ENCODE peak calls at places on chromosomes 3 and 15, in ten cellular contexts. One of them, this sample, is unnamed.

GRCh38 chr3:186458306-186459107 is 85.7 kb downstream of the CRYGS start:
- DNase-seq in breast epithelium: no peak
- DNase-seq in tibial nerve: no peak
- DNase-seq in CD8-positive, alpha-beta memory T cell: no peak
- DNase-seq in lower lobe of right lung: no peak
- DNase-seq in endodermal cell: no peak
- DNase-seq in GM23248: no peak
- DNase-seq in small intestine: no peak
- DNase-seq in heart left ventricle: no peak
- DNase-seq in pancreas: no peak
- DNase-seq in this sample: no peak

GRCh38 chr3:5038243-5038642 is 59.0 kb downstream of the BHLHE40 start:
- DNase-seq in lower lobe of right lung: no peak
- DNase-seq in tibial nerve: no peak
- DNase-seq in small intestine: no peak
- DNase-seq in endodermal cell: no peak
- DNase-seq in breast epithelium: no peak
- DNase-seq in CD8-positive, alpha-beta memory T cell: no peak
- DNase-seq in pancreas: no peak
- DNase-seq in GM23248: peak; percentile 36
- DNase-seq in heart left ventricle: no peak
- DNase-seq in this sample: no peak

GRCh38 chr3:172703966-172704365 is 6.9 kb downstream of the NCEH1 start:
- DNase-seq in lower lobe of right lung: no peak
- DNase-seq in pancreas: no peak
- DNase-seq in breast epithelium: no peak
- DNase-seq in endodermal cell: no peak
- DNase-seq in heart left ventricle: no peak
- DNase-seq in tibial nerve: no peak
- DNase-seq in GM23248: no peak
- DNase-seq in small intestine: no peak
- DNase-seq in CD8-positive, alpha-beta memory T cell: no peak
- DNase-seq in this sample: no peak

GRCh38 chr15:69082556-69082955 is 68.1 kb downstream of the NOX5 start:
- DNase-seq in tibial nerve: no peak
- DNase-seq in heart left ventricle: no peak
- DNase-seq in lower lobe of right lung: no peak
- DNase-seq in CD8-positive, alpha-beta memory T cell: no peak
- DNase-seq in pancreas: no peak
- DNase-seq in breast epithelium: no peak
- DNase-seq in endodermal cell: no peak
- DNase-seq in small intestine: no peak
- DNase-seq in GM23248: no peak
- DNase-seq in this sample: no peak

GRCh38 chr3:173911446-173911845 is 513.9 kb downstream of the NLGN1 start:
- DNase-seq in CD8-positive, alpha-beta memory T cell: no peak
- DNase-seq in GM23248: no peak
- DNase-seq in breast epithelium: no peak
- DNase-seq in heart left ventricle: no peak
- DNase-seq in lower lobe of right lung: no peak
- DNase-seq in tibial nerve: no peak
- DNase-seq in endodermal cell: no peak
- DNase-seq in pancreas: no peak
- DNase-seq in small intestine: no peak
- DNase-seq in this sample: no peak

GRCh38 chr15:39786444-39787056 is 3.9 kb upstream of the FSIP1 start:
- DNase-seq in lower lobe of right lung: no peak
- DNase-seq in tibial nerve: no peak
- DNase-seq in pancreas: no peak
- DNase-seq in CD8-positive, alpha-beta memory T cell: no peak
- DNase-seq in heart left ventricle: no peak
- DNase-seq in endodermal cell: no peak
- DNase-seq in small intestine: peak; percentile 27
- DNase-seq in breast epithelium: no peak
- DNase-seq in GM23248: peak; percentile 81
- DNase-seq in this sample: no peak

GRCh38 chr3:168878655-168879054 is 782.9 kb upstream of the GOLIM4 start:
- DNase-seq in lower lobe of right lung: no peak
- DNase-seq in breast epithelium: no peak
- DNase-seq in CD8-positive, alpha-beta memory T cell: no peak
- DNase-seq in small intestine: no peak
- DNase-seq in tibial nerve: no peak
- DNase-seq in endodermal cell: no peak
- DNase-seq in GM23248: peak; percentile 60
- DNase-seq in pancreas: no peak
- DNase-seq in heart left ventricle: no peak
- DNase-seq in this sample: no peak

GRCh38 chr3:126064627-126065258 is 19.2 kb downstream of the SLC41A3 start:
- DNase-seq in GM23248: no peak
- DNase-seq in tibial nerve: no peak
- DNase-seq in pancreas: no peak
- DNase-seq in endodermal cell: no peak
- DNase-seq in lower lobe of right lung: peak; percentile 62
- DNase-seq in CD8-positive, alpha-beta memory T cell: no peak
- DNase-seq in small intestine: peak; percentile 86
- DNase-seq in breast epithelium: no peak
- DNase-seq in heart left ventricle: no peak
- DNase-seq in this sample: no peak

GRCh38 chr3:49397470-49397869 is 14.3 kb downstream of the RHOA start:
- DNase-seq in endodermal cell: peak; percentile 63
- DNase-seq in CD8-positive, alpha-beta memory T cell: no peak
- DNase-seq in GM23248: no peak
- DNase-seq in tibial nerve: no peak
- DNase-seq in heart left ventricle: no peak
- DNase-seq in pancreas: no peak
- DNase-seq in lower lobe of right lung: no peak
- DNase-seq in breast epithelium: no peak
- DNase-seq in small intestine: peak; percentile 32
- DNase-seq in this sample: no peak

DNA sequence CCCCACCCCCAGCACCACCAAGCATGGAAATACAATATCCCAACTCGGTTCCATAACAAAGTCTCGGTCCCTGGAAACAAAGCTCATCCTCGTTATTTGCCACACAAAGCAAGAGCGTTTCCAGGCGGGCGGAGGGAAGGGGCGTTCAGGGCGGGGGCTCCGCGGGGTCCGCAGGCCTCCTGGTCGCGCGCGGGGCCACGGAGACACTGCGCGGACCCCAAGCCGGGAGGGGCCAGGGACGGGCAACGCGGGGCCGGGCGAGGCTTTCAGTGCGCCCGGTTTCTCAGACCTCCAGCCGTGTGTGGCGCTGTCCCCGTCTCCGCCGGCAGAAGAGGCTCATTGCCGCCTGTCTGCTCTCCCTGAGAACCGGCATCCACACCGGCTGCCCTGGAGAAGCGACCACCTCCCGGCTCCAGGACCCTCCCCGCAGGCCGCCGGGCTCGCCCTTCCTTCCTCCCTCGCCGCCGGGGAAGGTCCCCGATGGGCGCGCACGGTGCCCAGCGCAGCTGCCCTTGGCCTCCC is 329.0 kb downstream of the OCA2 start:
- DNase-seq in lower lobe of right lung: no peak
- DNase-seq in GM23248: no peak
- DNase-seq in small intestine: no peak
- DNase-seq in CD8-positive, alpha-beta memory T cell: no peak
- DNase-seq in heart left ventricle: no peak
- DNase-seq in tibial nerve: no peak
- DNase-seq in breast epithelium: no peak
- DNase-seq in endodermal cell: no peak
- DNase-seq in pancreas: no peak
- DNase-seq in this sample: no peak
- H3K9me3 ChIP-seq in lower lobe of right lung: no peaks in the 10 kb centered on the region
- H3K9me3 ChIP-seq in GM23248: no peaks in the 10 kb centered on the region
- H3K9me3 ChIP-seq in small intestine: peaks cover 9% of the 10 kb centered on the region
- H3K9me3 ChIP-seq in CD8-positive, alpha-beta memory T cell: no peaks in the 10 kb centered on the region
- H3K9me3 ChIP-seq in heart left ventricle: no peaks in the 10 kb centered on the region
- H3K9me3 ChIP-seq in tibial nerve: no peaks in the 10 kb centered on the region
- H3K9me3 ChIP-seq in breast epithelium: peaks cover 7% of the 10 kb centered on the region
- H3K9me3 ChIP-seq in endodermal cell: peaks cover 9% of the 10 kb centered on the region
- H3K9me3 ChIP-seq in pancreas: no peaks in the 10 kb centered on the region
- H3K9me3 ChIP-seq in this sample: no peaks in the 10 kb centered on the region

GRCh38 chr3:44499149-44499898 is 21.9 kb upstream of the ZNF445 start:
- DNase-seq in small intestine: no peak
- DNase-seq in GM23248: no peak
- DNase-seq in pancreas: no peak
- DNase-seq in endodermal cell: no peak
- DNase-seq in tibial nerve: no peak
- DNase-seq in lower lobe of right lung: no peak
- DNase-seq in CD8-positive, alpha-beta memory T cell: no peak
- DNase-seq in heart left ventricle: no peak
- DNase-seq in breast epithelium: no peak
- DNase-seq in this sample: no peak
- H3K9me3 ChIP-seq in small intestine: no peaks in the 10 kb centered on the region
- H3K9me3 ChIP-seq in GM23248: no peaks in the 10 kb centered on the region
- H3K9me3 ChIP-seq in pancreas: no peaks in the 10 kb centered on the region
- H3K9me3 ChIP-seq in endodermal cell: peaks cover 61% of the 10 kb centered on the region
- H3K9me3 ChIP-seq in tibial nerve: peaks cover 42% of the 10 kb centered on the region
- H3K9me3 ChIP-seq in lower lobe of right lung: peaks cover 50% of the 10 kb centered on the region
- H3K9me3 ChIP-seq in CD8-positive, alpha-beta memory T cell: peaks cover 32% of the 10 kb centered on the region
- H3K9me3 ChIP-seq in heart left ventricle: peaks cover 59% of the 10 kb centered on the region
- H3K9me3 ChIP-seq in breast epithelium: peaks cover 58% of the 10 kb centered on the region
- H3K9me3 ChIP-seq in this sample: peaks cover 10% of the 10 kb centered on the region

DNA sequence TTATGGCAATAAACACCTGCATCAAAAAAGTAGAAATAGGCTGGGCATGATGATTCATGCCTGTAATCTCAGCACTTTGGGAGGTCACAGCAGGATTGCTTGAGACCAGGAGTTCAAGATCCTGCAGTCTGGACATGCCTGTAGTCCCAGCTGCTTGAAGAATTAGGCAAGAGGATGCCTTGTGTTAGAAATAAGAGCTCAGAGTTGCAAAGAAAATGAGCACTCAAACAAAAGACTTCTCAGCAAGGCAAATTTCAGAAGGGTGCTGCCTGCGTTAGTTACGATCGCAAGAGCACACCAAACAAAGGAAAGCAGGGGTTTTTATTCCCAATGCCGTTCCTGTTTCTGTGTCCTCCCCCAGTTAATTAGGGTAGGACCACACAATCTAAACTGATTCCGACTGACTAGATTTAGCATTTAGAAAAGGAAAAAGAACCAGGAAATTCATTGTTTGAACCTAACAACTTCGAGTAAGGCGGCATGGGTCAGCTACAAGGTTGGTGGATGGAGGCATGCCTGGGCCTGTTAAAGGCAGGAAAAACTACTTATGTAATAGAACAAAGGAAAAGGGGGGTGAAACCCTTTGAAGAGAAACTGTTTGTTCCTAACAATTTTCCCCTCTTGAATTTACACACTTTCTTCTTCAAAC is 55.5 kb downstream of the DLG1 start:
- DNase-seq in CD8-positive, alpha-beta memory T cell: no peak
- DNase-seq in lower lobe of right lung: no peak
- DNase-seq in pancreas: no peak
- DNase-seq in small intestine: peak; percentile 25
- DNase-seq in breast epithelium: no peak
- DNase-seq in endodermal cell: no peak
- DNase-seq in heart left ventricle: no peak
- DNase-seq in tibial nerve: no peak
- DNase-seq in GM23248: no peak
- DNase-seq in this sample: no peak
- H3K9me3 ChIP-seq in CD8-positive, alpha-beta memory T cell: peaks cover 14% of the 10 kb centered on the region
- H3K9me3 ChIP-seq in lower lobe of right lung: peaks cover 38% of the 10 kb centered on the region
- H3K9me3 ChIP-seq in pancreas: no peaks in the 10 kb centered on the region
- H3K9me3 ChIP-seq in small intestine: no peaks in the 10 kb centered on the region
- H3K9me3 ChIP-seq in breast epithelium: peaks cover 8% of the 10 kb centered on the region
- H3K9me3 ChIP-seq in endodermal cell: peaks cover 81% of the 10 kb centered on the region
- H3K9me3 ChIP-seq in heart left ventricle: peaks cover 35% of the 10 kb centered on the region
- H3K9me3 ChIP-seq in tibial nerve: peaks cover 18% of the 10 kb centered on the region
- H3K9me3 ChIP-seq in GM23248: peaks cover 15% of the 10 kb centered on the region
- H3K9me3 ChIP-seq in this sample: peaks cover 7% of the 10 kb centered on the region

GRCh38 chr15:25179673-25180511 is 225.1 kb downstream of the SNRPN start:
- DNase-seq in tibial nerve: no peak
- DNase-seq in breast epithelium: peak; percentile 6
- DNase-seq in CD8-positive, alpha-beta memory T cell: peak; percentile 26
- DNase-seq in lower lobe of right lung: peak; percentile 24
- DNase-seq in pancreas: peak; percentile 1
- DNase-seq in GM23248: no peak
- DNase-seq in small intestine: no peak
- DNase-seq in heart left ventricle: no peak
- DNase-seq in endodermal cell: peak; percentile 12
- DNase-seq in this sample: peak; percentile 1

GRCh38 chr15:25178835-25179672 is 224.3 kb downstream of the SNRPN start:
- DNase-seq in heart left ventricle: no peak
- DNase-seq in GM23248: no peak
- DNase-seq in lower lobe of right lung: peak; percentile 30
- DNase-seq in pancreas: peak; percentile 4
- DNase-seq in endodermal cell: peak; percentile 16
- DNase-seq in small intestine: no peak
- DNase-seq in tibial nerve: no peak
- DNase-seq in CD8-positive, alpha-beta memory T cell: peak; percentile 17
- DNase-seq in breast epithelium: peak; percentile 19
- DNase-seq in this sample: peak; percentile 4

GRCh38 chr15:25176991-25177954 is 222.5 kb downstream of the SNRPN start:
- DNase-seq in small intestine: no peak
- DNase-seq in GM23248: no peak
- DNase-seq in pancreas: peak; percentile 1
- DNase-seq in CD8-positive, alpha-beta memory T cell: no peak
- DNase-seq in heart left ventricle: no peak
- DNase-seq in tibial nerve: no peak
- DNase-seq in breast epithelium: peak; percentile 3
- DNase-seq in endodermal cell: peak; percentile 21
- DNase-seq in lower lobe of right lung: peak; percentile 31
- DNase-seq in this sample: peak; percentile 5

GRCh38 chr15:25176616-25176923 is 221.8 kb downstream of the SNRPN start:
- DNase-seq in GM23248: no peak
- DNase-seq in lower lobe of right lung: no peak
- DNase-seq in pancreas: peak; percentile 2
- DNase-seq in heart left ventricle: no peak
- DNase-seq in small intestine: no peak
- DNase-seq in tibial nerve: no peak
- DNase-seq in breast epithelium: peak; percentile 37
- DNase-seq in CD8-positive, alpha-beta memory T cell: peak; percentile 21
- DNase-seq in endodermal cell: peak; percentile 13
- DNase-seq in this sample: no peak

DNA sequence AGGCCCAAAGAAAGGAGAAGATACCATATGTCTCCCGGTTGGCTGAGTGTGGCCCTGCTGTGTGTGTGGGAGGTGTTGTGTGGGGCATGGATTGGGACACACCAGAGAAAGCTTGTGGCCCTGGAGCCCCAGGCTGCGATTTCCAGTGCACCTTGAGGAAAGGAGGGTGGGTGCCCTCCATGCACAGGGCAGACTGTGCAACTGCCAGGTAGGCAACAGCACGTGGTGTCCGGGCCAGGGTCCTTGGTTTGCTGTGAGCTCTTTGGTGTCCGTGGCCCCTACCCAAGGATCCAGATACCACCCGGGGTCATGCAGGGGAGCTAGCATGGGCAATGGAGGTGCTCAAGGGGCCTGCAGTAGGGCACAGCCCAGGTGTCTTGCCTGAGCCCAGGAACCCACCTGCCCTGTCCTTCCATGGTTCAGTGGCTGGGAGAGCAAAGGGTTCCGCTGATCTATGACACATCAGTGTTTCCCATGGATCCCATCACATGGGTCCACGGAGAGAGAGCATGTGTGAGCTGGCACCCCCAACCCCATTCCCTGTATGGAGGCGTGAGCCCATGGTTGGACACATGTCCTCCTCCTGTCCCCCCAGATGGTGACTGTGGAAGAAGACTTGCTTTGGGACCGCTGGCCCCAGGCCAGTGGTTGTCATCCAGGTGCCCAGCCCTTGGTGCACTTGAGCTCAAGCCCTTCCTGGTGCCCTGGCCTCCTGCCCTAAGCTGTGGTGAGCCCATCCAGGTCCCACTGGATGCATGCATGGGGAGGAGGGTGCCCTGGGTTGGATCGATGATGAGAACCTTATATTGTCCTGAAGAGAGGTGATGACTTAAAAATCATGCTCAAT is 223.4 kb downstream of the SNRPN start:
- DNase-seq in small intestine: no peak
- DNase-seq in lower lobe of right lung: peak; percentile 34
- DNase-seq in tibial nerve: no peak
- DNase-seq in GM23248: no peak
- DNase-seq in endodermal cell: peak; percentile 12
- DNase-seq in pancreas: peak; percentile 5
- DNase-seq in heart left ventricle: no peak
- DNase-seq in CD8-positive, alpha-beta memory T cell: peak; percentile 30
- DNase-seq in breast epithelium: peak; percentile 19
- DNase-seq in this sample: no peak
- H3K9me3 ChIP-seq in small intestine: peaks cover 6% of the 10 kb centered on the region
- H3K9me3 ChIP-seq in lower lobe of right lung: peaks cover 45% of the 10 kb centered on the region
- H3K9me3 ChIP-seq in tibial nerve: peaks cover 15% of the 10 kb centered on the region
- H3K9me3 ChIP-seq in GM23248: no peaks in the 10 kb centered on the region
- H3K9me3 ChIP-seq in endodermal cell: peaks cover 18% of the 10 kb centered on the region
- H3K9me3 ChIP-seq in pancreas: no peaks in the 10 kb centered on the region
- H3K9me3 ChIP-seq in heart left ventricle: peaks cover 35% of the 10 kb centered on the region
- H3K9me3 ChIP-seq in CD8-positive, alpha-beta memory T cell: peaks cover 6% of the 10 kb centered on the region
- H3K9me3 ChIP-seq in breast epithelium: peaks cover 93% of the 10 kb centered on the region
- H3K9me3 ChIP-seq in this sample: no peaks in the 10 kb centered on the region